ENCODE peak calls at places on chromosomes 7 and 10, in five cellular contexts. C is stomach, O is heart left ventricle, H is lower lobe of right lung, Q is astrocyte of the cerebellum. D is an unnamed sample.

GRCh38 chr10:2898509-2898860 is 168.9 kb upstream of the PFKP start:
- DNase-seq in C (no peak), O (no peak), H (no peak), Q (no peak), D (no peak)

GRCh38 chr7:15159239-15159638 is 256.7 kb upstream of the DGKB start:
- DNase-seq in C (no peak), O (no peak), H (no peak), Q (no peak), D (no peak)

GRCh38 chr7:106367018-106367420 is 82.2 kb upstream of the NAMPT start:
- DNase-seq in C (no peak), O (no peak), H (peak; percentile 48), Q (no peak), D (no peak)

GRCh38 chr10:3622845-3623621 is 162.0 kb downstream of the KLF6 start:
- DNase-seq in C (no peak), O (no peak), H (no peak), Q (no peak), D (no peak)

GRCh38 chr10:21293518-21294356 is 231.7 kb downstream of the SKIDA1 start:
- DNase-seq in C (no peak), O (no peak), H (no peak), Q (no peak), D (no peak)

GRCh38 chr7:124856299-124856888 is 73.2 kb downstream of the POT1 start:
- DNase-seq in C (no peak), O (no peak), H (no peak), Q (peak; percentile 24), D (no peak)

GRCh38 chr10:6530211-6530840 is 49.8 kb downstream of the PRKCQ start:
- DNase-seq in C (peak; percentile 43), O (no peak), H (no peak), Q (no peak), D (no peak)

GRCh38 chr7:147311332-147311731 is 1194.7 kb downstream of the CNTNAP2 start:
- DNase-seq in C (no peak), O (no peak), H (no peak), Q (no peak), D (no peak)

GRCh38 chr10:4109469-4109868 is 324.5 kb upstream of the KLF6 start:
- DNase-seq in C (no peak), O (no peak), H (no peak), Q (no peak), D (no peak)

GRCh38 chr7:42053834-42054233 is 183.2 kb downstream of the GLI3 start:
- DNase-seq in C (no peak), O (no peak), H (no peak), Q (no peak), D (no peak)

GRCh38 chr10:23099816-23100215 is 4.4 kb downstream of the MSRB2 start:
- DNase-seq in C (no peak), O (no peak), H (no peak), Q (no peak), D (no peak)

GRCh38 chr10:118210276-118210675 is 131.8 kb downstream of the FAM204A start:
- DNase-seq in C (no peak), O (no peak), H (no peak), Q (no peak), D (peak; percentile 2)

GRCh38 chr10:93493162-93493561 is 3.2 kb upstream of the CEP55 start:
- DNase-seq in C (no peak), O (no peak), H (no peak), Q (no peak), D (no peak)

GRCh38 chr10:115968236-115968635 is 304.8 kb downstream of the GFRA1 start:
- DNase-seq in C (no peak), O (no peak), H (no peak), Q (no peak), D (no peak)

GRCh38 chr7:46068159-46068558 is 147.1 kb upstream of the IGFBP3 start:
- DNase-seq in C (no peak), O (no peak), H (no peak), Q (no peak), D (no peak)

GRCh38 chr7:39248041-39248692 is 270.5 kb downstream of the POU6F2 start:
- DNase-seq in C (no peak), O (no peak), H (no peak), Q (no peak), D (peak; percentile 25)

GRCh38 chr10:79275431-79275851 is 71.8 kb upstream of the PPIF start:
- DNase-seq in C (peak; percentile 61), O (peak; percentile 62), H (no peak), Q (no peak), D (no peak)

GRCh38 chr7:83936056-83936703 is 258.4 kb downstream of the SEMA3A start:
- DNase-seq in C (peak; percentile 47), O (peak; percentile 30), H (peak; percentile 49), Q (peak; percentile 67), D (peak; percentile 34)

GRCh38 chr10:124267231-124267885 is 151.4 kb downstream of the OAT start:
- DNase-seq in C (no peak), O (no peak), H (peak; percentile 47), Q (no peak), D (no peak)

GRCh38 chr10:48609441-48609840 is 4.6 kb upstream of the ARHGAP22 start:
- DNase-seq in C (no peak), O (no peak), H (no peak), Q (no peak), D (no peak)

GRCh38 chr7:98212532-98213041 is 1.3 kb downstream of the BHLHA15 start:
- DNase-seq in C (no peak), O (peak; percentile 16), H (peak; percentile 42), Q (no peak), D (no peak)

GRCh38 chr10:16804123-16804522 is 13.1 kb downstream of the RSU1 start:
- DNase-seq in C (no peak), O (no peak), H (no peak), Q (no peak), D (no peak)

GRCh38 chr7:22444181-22444966 is 55.6 kb downstream of the STEAP1B start:
- DNase-seq in C (peak; percentile 43), O (peak; percentile 47), H (no peak), Q (no peak), D (peak; percentile 51)

GRCh38 chr10:102738692-102739121 is 5.0 kb upstream of the WBP1L start:
- DNase-seq in C (no peak), O (no peak), H (no peak), Q (no peak), D (no peak)

GRCh38 chr7:84901366-84901765 is 285.5 kb downstream of the SEMA3D start:
- DNase-seq in C (no peak), O (no peak), H (no peak), Q (no peak), D (no peak)

GRCh38 chr7:23108995-23109394 is 3.4 kb downstream of the KLHL7 start:
- DNase-seq in C (no peak), O (no peak), H (no peak), Q (no peak), D (no peak)

GRCh38 chr10:62075912-62076311 is 174.4 kb downstream of the ARID5B start:
- DNase-seq in C (no peak), O (no peak), H (no peak), Q (no peak), D (no peak)

GRCh38 chr10:114767101-114767588 is 54.4 kb upstream of the FHIP2A start:
- DNase-seq in C (no peak), O (no peak), H (no peak), Q (no peak), D (no peak)

GRCh38 chr7:46544396-46545008 is 623.4 kb upstream of the IGFBP3 start:
- DNase-seq in C (no peak), O (no peak), H (no peak), Q (peak; percentile 57), D (peak; percentile 64)

GRCh38 chr10:88557659-88558058 is 25.5 kb downstream of the RNLS start:
- DNase-seq in C (no peak), O (no peak), H (no peak), Q (peak; percentile 57), D (no peak)

GRCh38 chr7:136256491-136256890 is 279.3 kb upstream of the MTPN start:
- DNase-seq in C (no peak), O (no peak), H (no peak), Q (no peak), D (no peak)

GRCh38 chr7:67788689-67789088 is 792.1 kb downstream of the TYW1 start:
- DNase-seq in C (no peak), O (no peak), H (no peak), Q (no peak), D (no peak)
- TF ChIP-seq CTCF in C (no peak), O (no peak), H (no peak), Q (peak; percentile 17), D (peak; percentile 65)

DNA sequence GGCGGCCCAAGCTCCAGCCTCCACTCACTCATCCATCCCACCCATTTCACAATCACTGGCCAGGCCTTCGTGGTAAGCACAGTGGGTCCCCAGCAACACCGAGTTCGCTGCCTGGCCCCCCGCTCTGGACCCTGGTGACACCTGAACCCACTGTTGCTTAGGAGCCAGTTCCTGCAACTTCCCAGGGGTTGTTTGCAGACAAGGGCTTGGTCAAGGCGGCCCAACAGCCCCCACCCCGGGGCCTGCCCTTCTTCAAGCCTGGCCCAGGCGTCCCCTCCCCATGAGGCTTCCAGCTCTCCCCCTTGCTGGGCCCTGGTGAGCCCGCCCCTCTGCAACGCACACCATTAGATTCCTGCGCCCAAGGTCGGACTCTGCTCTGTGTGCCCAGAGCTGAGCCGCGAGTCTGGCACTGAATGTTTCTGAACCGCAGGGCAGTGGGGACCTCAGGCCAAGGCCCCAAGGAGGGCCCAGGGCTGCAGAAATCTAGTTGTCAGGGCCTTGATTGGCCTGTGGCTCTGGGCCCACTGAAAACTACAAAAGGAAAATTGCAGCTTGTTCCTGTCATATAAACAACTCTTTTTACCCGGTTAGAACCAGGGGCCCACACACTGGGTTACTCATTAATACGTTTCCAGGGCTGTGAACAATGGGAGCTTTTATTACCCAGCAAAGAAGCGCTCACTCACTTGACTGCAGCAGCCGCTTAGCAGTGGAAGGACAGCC is 2.1 kb upstream of the COX19 start:
- DNase-seq in C (peak; percentile 53), O (no peak), H (no peak), Q (no peak), D (peak; percentile 67)
- H3K4me3 ChIP-seq in C (no peak overlapping the region), O (no peak overlapping the region), H (no peak overlapping the region), Q (no peak overlapping the region), D (no peak overlapping the region)

GRCh38 chr10:73653701-73654100 is 2.1 kb downstream of the SYNPO2L start:
- DNase-seq in C (no peak), O (no peak), H (no peak), Q (no peak), D (no peak)
- TF ChIP-seq CTCF in C (no peak), O (peak; percentile 26), H (no peak), Q (peak; percentile 12), D (no peak)

DNA sequence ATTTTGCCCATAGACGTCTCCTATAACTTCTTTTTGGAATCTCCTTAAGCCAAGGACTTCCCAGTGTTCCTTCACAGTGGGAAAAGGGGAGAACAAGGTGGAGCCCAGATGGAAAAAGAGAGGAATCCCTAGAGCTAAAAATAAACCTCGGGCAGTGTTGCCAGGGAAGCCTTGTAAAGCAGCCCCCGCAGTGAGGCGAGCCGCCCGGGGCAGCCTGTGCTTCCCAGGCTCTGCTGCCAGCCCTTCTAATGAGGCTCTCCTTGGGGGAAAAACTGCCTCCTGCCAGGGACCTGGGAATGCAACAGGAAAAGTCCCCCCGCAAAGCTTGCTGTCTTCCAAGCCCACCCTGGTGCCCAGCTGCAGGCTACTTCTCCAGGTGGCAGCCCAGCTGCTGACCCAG is 71.7 kb downstream of the SH3PXD2A start:
- DNase-seq in C (no peak), O (no peak), H (no peak), Q (no peak), D (no peak)
- H3K4me3 ChIP-seq in C (no peak overlapping the region), O (no peak overlapping the region), H (no peak overlapping the region), Q (no peak overlapping the region), D (no peak overlapping the region)

D was measured in retinal pigment epithelial cell.